ENCODE peak calls at places on chromosomes 4 and X, in six cellular contexts. One of them, this sample, is unnamed.

GRCh38 chr4:125736057-125736456 is 421.3 kb downstream of the FAT4 start:
- DNase-seq in cardiac muscle cell: no peak
- DNase-seq in MM.1S: no peak
- DNase-seq in epithelial cell of proximal tubule: no peak
- DNase-seq in aorta: no peak
- DNase-seq in stomach: no peak
- DNase-seq in this sample: no peak

GRCh38 chrX:150182176-150182575 is 180.9 kb upstream of the MAMLD1 start:
- DNase-seq in cardiac muscle cell: no peak
- DNase-seq in MM.1S: no peak
- DNase-seq in epithelial cell of proximal tubule: no peak
- DNase-seq in aorta: no peak
- DNase-seq in stomach: no peak
- DNase-seq in this sample: no peak

GRCh38 chr4:137359691-137360315 is 172.5 kb downstream of the PCDH18 start:
- DNase-seq in cardiac muscle cell: no peak
- DNase-seq in MM.1S: peak
- DNase-seq in epithelial cell of proximal tubule: no peak
- DNase-seq in aorta: no peak
- DNase-seq in stomach: no peak
- DNase-seq in this sample: no peak

GRCh38 chr4:73976716-73977115 is 5.1 kb downstream of the PF4 start:
- DNase-seq in cardiac muscle cell: no peak
- DNase-seq in MM.1S: no peak
- DNase-seq in epithelial cell of proximal tubule: no peak
- DNase-seq in aorta: no peak
- DNase-seq in stomach: no peak
- DNase-seq in this sample: no peak

GRCh38 chr4:5220028-5220427 is 168.7 kb downstream of the STK32B start:
- DNase-seq in cardiac muscle cell: peak
- DNase-seq in MM.1S: peak
- DNase-seq in epithelial cell of proximal tubule: no peak
- DNase-seq in aorta: no peak
- DNase-seq in stomach: no peak
- DNase-seq in this sample: peak

GRCh38 chr4:84803720-84804119 is 162.8 kb downstream of the WDFY3 start:
- DNase-seq in cardiac muscle cell: no peak
- DNase-seq in MM.1S: no peak
- DNase-seq in epithelial cell of proximal tubule: no peak
- DNase-seq in aorta: no peak
- DNase-seq in stomach: no peak
- DNase-seq in this sample: no peak

GRCh38 chr4:128512767-128513322 is 225.2 kb upstream of the PGRMC2 start:
- DNase-seq in cardiac muscle cell: no peak
- DNase-seq in MM.1S: no peak
- DNase-seq in epithelial cell of proximal tubule: no peak
- DNase-seq in aorta: no peak
- DNase-seq in stomach: no peak
- DNase-seq in this sample: no peak

GRCh38 chr4:145178740-145179139 is 1.6 kb downstream of the OTUD4 start:
- DNase-seq in cardiac muscle cell: no peak
- DNase-seq in MM.1S: peak
- DNase-seq in epithelial cell of proximal tubule: no peak
- DNase-seq in aorta: no peak
- DNase-seq in stomach: no peak
- DNase-seq in this sample: no peak

GRCh38 chr4:47615385-47615784 is 130.3 kb downstream of the ATP10D start:
- DNase-seq in cardiac muscle cell: no peak
- DNase-seq in MM.1S: no peak
- DNase-seq in epithelial cell of proximal tubule: no peak
- DNase-seq in aorta: no peak
- DNase-seq in stomach: no peak
- DNase-seq in this sample: no peak

GRCh38 chr4:148495463-148495862 is 53.2 kb upstream of the NR3C2 start:
- DNase-seq in cardiac muscle cell: no peak
- DNase-seq in MM.1S: no peak
- DNase-seq in epithelial cell of proximal tubule: no peak
- DNase-seq in aorta: no peak
- DNase-seq in stomach: no peak
- DNase-seq in this sample: no peak

GRCh38 chrX:40383360-40383759 is 197.4 kb upstream of the ATP6AP2 start:
- DNase-seq in cardiac muscle cell: no peak
- DNase-seq in MM.1S: no peak
- DNase-seq in epithelial cell of proximal tubule: no peak
- DNase-seq in aorta: no peak
- DNase-seq in stomach: no peak
- DNase-seq in this sample: no peak

GRCh38 chrX:154719132-154719675 is 31.7 kb downstream of the GAB3 start:
- DNase-seq in cardiac muscle cell: no peak
- DNase-seq in MM.1S: no peak
- DNase-seq in epithelial cell of proximal tubule: peak
- DNase-seq in aorta: no peak
- DNase-seq in stomach: no peak
- DNase-seq in this sample: peak

GRCh38 chrX:116285506-116285905 is 115.0 kb downstream of the AGTR2 start:
- DNase-seq in cardiac muscle cell: no peak
- DNase-seq in MM.1S: no peak
- DNase-seq in epithelial cell of proximal tubule: no peak
- DNase-seq in aorta: no peak
- DNase-seq in stomach: no peak
- DNase-seq in this sample: no peak

GRCh38 chr4:52638717-52639116 is 20.4 kb downstream of the USP46 start:
- DNase-seq in cardiac muscle cell: no peak
- DNase-seq in MM.1S: no peak
- DNase-seq in epithelial cell of proximal tubule: no peak
- DNase-seq in aorta: no peak
- DNase-seq in stomach: no peak
- DNase-seq in this sample: no peak

GRCh38 chr4:185464887-185465286 is 6.6 kb downstream of the CCDC110 start:
- DNase-seq in cardiac muscle cell: no peak
- DNase-seq in MM.1S: no peak
- DNase-seq in epithelial cell of proximal tubule: no peak
- DNase-seq in aorta: no peak
- DNase-seq in stomach: no peak
- DNase-seq in this sample: no peak

GRCh38 chr4:1211371-1211770 is 37.6 kb downstream of the CTBP1 start:
- DNase-seq in cardiac muscle cell: no peak
- DNase-seq in MM.1S: no peak
- DNase-seq in epithelial cell of proximal tubule: no peak
- DNase-seq in aorta: peak
- DNase-seq in stomach: no peak
- DNase-seq in this sample: no peak

GRCh38 chr4:102439835-102440234 is 61.3 kb upstream of the NFKB1 start:
- DNase-seq in cardiac muscle cell: peak
- DNase-seq in MM.1S: no peak
- DNase-seq in epithelial cell of proximal tubule: no peak
- DNase-seq in aorta: no peak
- DNase-seq in stomach: no peak
- DNase-seq in this sample: no peak

GRCh38 chrX:16186380-16187007 is 19.2 kb downstream of the MAGEB17 start:
- DNase-seq in cardiac muscle cell: no peak
- DNase-seq in MM.1S: no peak
- DNase-seq in epithelial cell of proximal tubule: no peak
- DNase-seq in aorta: no peak
- DNase-seq in stomach: no peak
- DNase-seq in this sample: no peak

GRCh38 chr4:82284475-82284857 is 89.3 kb downstream of the HNRNPD start:
- DNase-seq in cardiac muscle cell: peak
- DNase-seq in MM.1S: no peak
- DNase-seq in epithelial cell of proximal tubule: no peak
- DNase-seq in aorta: no peak
- DNase-seq in stomach: no peak
- DNase-seq in this sample: no peak

GRCh38 chr4:132548463-132548862 is 600.6 kb upstream of the PCDH10 start:
- DNase-seq in cardiac muscle cell: no peak
- DNase-seq in MM.1S: no peak
- DNase-seq in epithelial cell of proximal tubule: no peak
- DNase-seq in aorta: no peak
- DNase-seq in stomach: no peak
- DNase-seq in this sample: no peak

GRCh38 chr4:80694178-80694577 is 336.3 kb upstream of the BMP3 start:
- DNase-seq in cardiac muscle cell: no peak
- DNase-seq in MM.1S: no peak
- DNase-seq in epithelial cell of proximal tubule: peak
- DNase-seq in aorta: no peak
- DNase-seq in stomach: no peak
- DNase-seq in this sample: no peak

GRCh38 chrX:150406559-150406958 is 43.4 kb downstream of the MAMLD1 start:
- DNase-seq in cardiac muscle cell: no peak
- DNase-seq in MM.1S: no peak
- DNase-seq in epithelial cell of proximal tubule: no peak
- DNase-seq in aorta: no peak
- DNase-seq in stomach: no peak
- DNase-seq in this sample: no peak

GRCh38 chr4:98522603-98523395 is 135.6 kb downstream of the TSPAN5 start:
- DNase-seq in cardiac muscle cell: no peak
- DNase-seq in MM.1S: no peak
- DNase-seq in epithelial cell of proximal tubule: no peak
- DNase-seq in aorta: no peak
- DNase-seq in stomach: no peak
- DNase-seq in this sample: no peak

DNA sequence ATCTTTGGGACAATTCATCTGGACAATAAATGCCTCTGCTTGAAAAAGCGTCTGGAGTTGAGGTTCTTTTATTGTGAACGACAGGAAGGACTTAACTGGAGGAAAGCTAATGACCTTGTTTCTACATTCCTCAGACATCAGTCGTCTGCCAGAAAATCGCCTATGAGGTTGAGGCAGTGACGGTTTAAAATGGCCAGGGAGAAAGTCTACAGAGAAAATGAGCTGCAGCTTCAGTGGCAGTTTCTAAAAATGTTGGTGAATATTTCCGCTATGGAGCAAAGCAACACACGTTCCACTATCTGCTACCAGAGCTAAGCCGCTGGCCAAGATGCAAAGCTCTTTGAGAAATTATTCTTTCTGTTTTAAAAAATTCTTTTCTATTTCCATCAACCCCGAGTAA is 116.9 kb upstream of the GALNT7 start:
- DNase-seq in cardiac muscle cell: no peak
- DNase-seq in MM.1S: no peak
- DNase-seq in epithelial cell of proximal tubule: no peak
- DNase-seq in aorta: no peak
- DNase-seq in stomach: no peak
- DNase-seq in this sample: no peak
- H3K4me3 ChIP-seq in cardiac muscle cell: no peak
- H3K4me3 ChIP-seq in MM.1S: no peak
- H3K4me3 ChIP-seq in epithelial cell of proximal tubule: no peak
- H3K4me3 ChIP-seq in aorta: peak
- H3K4me3 ChIP-seq in stomach: no peak
- H3K4me3 ChIP-seq in this sample: no peak

GRCh38 chr4:186839122-186840037 is 115.7 kb upstream of the FAT1 start:
- DNase-seq in cardiac muscle cell: no peak
- DNase-seq in MM.1S: peak
- DNase-seq in epithelial cell of proximal tubule: no peak
- DNase-seq in aorta: peak
- DNase-seq in stomach: no peak
- DNase-seq in this sample: no peak
- H3K4me3 ChIP-seq in cardiac muscle cell: no peak
- H3K4me3 ChIP-seq in MM.1S: no peak
- H3K4me3 ChIP-seq in epithelial cell of proximal tubule: no peak
- H3K4me3 ChIP-seq in aorta: no peak
- H3K4me3 ChIP-seq in stomach: no peak
- H3K4me3 ChIP-seq in this sample: no peak

GRCh38 chrX:110081740-110082139 is 78.8 kb downstream of the TMEM164 start:
- DNase-seq in cardiac muscle cell: no peak
- DNase-seq in MM.1S: no peak
- DNase-seq in epithelial cell of proximal tubule: no peak
- DNase-seq in aorta: no peak
- DNase-seq in stomach: peak
- DNase-seq in this sample: no peak

GRCh38 chrX:110086916-110087484 is 84.1 kb downstream of the TMEM164 start:
- DNase-seq in cardiac muscle cell: no peak
- DNase-seq in MM.1S: no peak
- DNase-seq in epithelial cell of proximal tubule: peak
- DNase-seq in aorta: no peak
- DNase-seq in stomach: no peak
- DNase-seq in this sample: no peak

GRCh38 chrX:110086162-110086915 is 83.4 kb downstream of the TMEM164 start:
- DNase-seq in cardiac muscle cell: no peak
- DNase-seq in MM.1S: no peak
- DNase-seq in epithelial cell of proximal tubule: no peak
- DNase-seq in aorta: no peak
- DNase-seq in stomach: no peak
- DNase-seq in this sample: no peak

GRCh38 chrX:110082156-110082555 is 79.2 kb downstream of the TMEM164 start:
- DNase-seq in cardiac muscle cell: no peak
- DNase-seq in MM.1S: no peak
- DNase-seq in epithelial cell of proximal tubule: no peak
- DNase-seq in aorta: no peak
- DNase-seq in stomach: no peak
- DNase-seq in this sample: no peak

DNA sequence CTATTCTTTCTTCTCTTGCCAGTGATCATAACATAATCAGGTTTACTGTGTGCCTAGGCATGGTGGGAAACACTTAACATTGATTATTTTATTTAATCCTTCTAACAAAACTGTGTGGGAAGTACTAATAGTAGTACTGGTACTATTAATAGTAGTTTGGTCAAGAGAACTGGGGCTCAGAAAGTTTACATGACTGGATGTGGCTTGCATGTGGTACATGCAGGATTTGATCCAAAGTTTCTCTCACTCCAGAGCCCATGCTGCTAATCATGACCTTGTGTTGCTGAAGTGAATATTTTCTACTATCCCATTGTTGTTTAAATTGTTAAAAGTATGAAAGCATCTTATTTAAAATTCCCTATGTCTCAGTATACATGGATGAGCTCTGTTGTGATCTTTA is 78.4 kb downstream of the TMEM164 start:
- DNase-seq in cardiac muscle cell: no peak
- DNase-seq in MM.1S: no peak
- DNase-seq in epithelial cell of proximal tubule: no peak
- DNase-seq in aorta: no peak
- DNase-seq in stomach: no peak
- DNase-seq in this sample: no peak
- H3K4me3 ChIP-seq in cardiac muscle cell: no peak
- H3K4me3 ChIP-seq in MM.1S: no peak
- H3K4me3 ChIP-seq in epithelial cell of proximal tubule: no peak
- H3K4me3 ChIP-seq in aorta: no peak
- H3K4me3 ChIP-seq in stomach: no peak
- H3K4me3 ChIP-seq in this sample: no peak

GRCh38 chr4:39042365-39042764 is 10.2 kb upstream of the TMEM156 start:
- DNase-seq in cardiac muscle cell: no peak
- DNase-seq in MM.1S: no peak
- DNase-seq in epithelial cell of proximal tubule: no peak
- DNase-seq in aorta: no peak
- DNase-seq in stomach: no peak
- DNase-seq in this sample: no peak

GRCh38 chr4:39044364-39044946 is 12.2 kb upstream of the TMEM156 start:
- DNase-seq in cardiac muscle cell: peak
- DNase-seq in MM.1S: peak
- DNase-seq in epithelial cell of proximal tubule: no peak
- DNase-seq in aorta: peak
- DNase-seq in stomach: peak
- DNase-seq in this sample: peak

GRCh38 chr4:39043697-39044363 is 11.6 kb upstream of the TMEM156 start:
- DNase-seq in cardiac muscle cell: no peak
- DNase-seq in MM.1S: peak
- DNase-seq in epithelial cell of proximal tubule: no peak
- DNase-seq in aorta: no peak
- DNase-seq in stomach: no peak
- DNase-seq in this sample: no peak

GRCh38 chr4:39044947-39045734 is 12.9 kb upstream of the TMEM156 start:
- DNase-seq in cardiac muscle cell: peak
- DNase-seq in MM.1S: no peak
- DNase-seq in epithelial cell of proximal tubule: no peak
- DNase-seq in aorta: peak
- DNase-seq in stomach: peak
- DNase-seq in this sample: no peak

GRCh38 chr4:39043058-39043696 is 11.0 kb upstream of the TMEM156 start:
- DNase-seq in cardiac muscle cell: no peak
- DNase-seq in MM.1S: no peak
- DNase-seq in epithelial cell of proximal tubule: no peak
- DNase-seq in aorta: no peak
- DNase-seq in stomach: no peak
- DNase-seq in this sample: no peak
- H3K4me3 ChIP-seq in cardiac muscle cell: no peak
- H3K4me3 ChIP-seq in MM.1S: no peak
- H3K4me3 ChIP-seq in epithelial cell of proximal tubule: no peak
- H3K4me3 ChIP-seq in aorta: no peak
- H3K4me3 ChIP-seq in stomach: no peak
- H3K4me3 ChIP-seq in this sample: no peak